ENCODE peak calls at places on chromosomes 12 and 14, in eight cellular contexts. E is GM12892, L is MCF 10A, F is iPS-NIHi11, W is LoVo, M is iris pigment epithelial cell, I is A172, R is Calu3. V is an unnamed sample.

GRCh38 chr12:26341481-26341880 is 146.1 kb downstream of the SSPN start:
- DNase-seq in E (no peak), R (no peak), L (no peak), I (no peak), W (no peak), F (no peak), M (no peak), V (no peak)

GRCh38 chr12:92421042-92421441 is 275.4 kb upstream of the BTG1 start:
- DNase-seq in E (no peak), M (no peak), F (no peak), R (no peak), W (no peak), I (no peak), L (no peak), V (no peak)

GRCh38 chr12:49872781-49873181 is 29.9 kb upstream of the BCDIN3D start:
- DNase-seq in E (no peak), M (peak; percentile 54), R (no peak), F (peak; percentile 1), L (no peak), W (no peak), I (no peak), V (peak; percentile 25)

GRCh38 chr12:124130717-124131670 is 158.0 kb downstream of the ZNF664 start:
- DNase-seq in E (no peak), L (no peak), M (no peak), W (no peak), R (no peak), F (no peak), I (no peak), V (no peak)

GRCh38 chr12:68591716-68592437 is 18.8 kb upstream of the RAP1B start:
- DNase-seq in L (no peak), I (no peak), R (no peak), F (no peak), E (no peak), W (no peak), M (no peak), V (no peak)

GRCh38 chr14:63499701-63500250 is 43.4 kb downstream of the PPP2R5E start:
- DNase-seq in I (no peak), M (peak; percentile 61), L (peak; percentile 52), W (no peak), R (no peak), F (no peak), E (no peak), V (no peak)

GRCh38 chr14:56378474-56378873 is 201.1 kb upstream of the TMEM260 start:
- DNase-seq in M (peak; percentile 86), I (peak; percentile 2), W (no peak), F (no peak), E (no peak), R (no peak), L (peak; percentile 77), V (no peak)

GRCh38 chr12:130127909-130128763 is 34.1 kb upstream of the FZD10 start:
- DNase-seq in R (no peak), F (no peak), E (no peak), L (peak; percentile 78), W (peak; percentile 46), M (no peak), I (no peak), V (peak; percentile 75)

GRCh38 chr14:72701232-72701555 is 192.7 kb downstream of the DPF3 start:
- DNase-seq in F (no peak), E (no peak), L (no peak), R (no peak), M (no peak), I (no peak), W (no peak), V (no peak)

GRCh38 chr12:124817076-124818000 is 46.3 kb downstream of the SCARB1 start:
- DNase-seq in I (no peak), F (no peak), W (no peak), L (no peak), R (no peak), E (no peak), M (no peak), V (no peak)

GRCh38 chr12:104619305-104619704 is 162.6 kb downstream of the CHST11 start:
- DNase-seq in R (no peak), L (no peak), E (no peak), I (no peak), W (no peak), M (no peak), F (no peak), V (no peak)

GRCh38 chr12:460301-461230 is 827 bp downstream of the B4GALNT3 start:
- DNase-seq in W (no peak), I (no peak), L (no peak), R (no peak), E (peak; percentile 52), F (peak; percentile 59), M (no peak), V (peak; percentile 37)

GRCh38 chr14:103867523-103867953 is 20.2 kb upstream of the PPP1R13B start:
- DNase-seq in M (no peak), F (peak; percentile 71), R (no peak), L (peak; percentile 84), W (no peak), I (no peak), E (no peak), V (peak; percentile 78)

GRCh38 chr14:91888641-91889476 is 21.5 kb upstream of the TC2N start:
- DNase-seq in I (peak; percentile 5), F (no peak), R (no peak), W (no peak), M (peak; percentile 26), L (no peak), E (no peak), V (no peak)

GRCh38 chr12:3200032-3200617 is 122.9 kb downstream of the TSPAN9 start:
- DNase-seq in I (no peak), F (peak; percentile 95), E (no peak), M (peak; percentile 59), L (no peak), R (peak; percentile 52), W (no peak), V (peak; percentile 56)

GRCh38 chr14:92578511-92578910 is 64.9 kb downstream of the RIN3 start:
- DNase-seq in L (no peak), E (no peak), F (no peak), R (no peak), I (peak; percentile 75), W (no peak), M (peak; percentile 48), V (peak; percentile 80)

GRCh38 chr12:131865196-131865875 is 29.1 kb upstream of the ULK1 start:
- DNase-seq in R (peak; percentile 70), F (no peak), L (peak; percentile 85), W (peak; percentile 73), E (peak; percentile 2), M (peak; percentile 15), I (peak; percentile 95), V (peak; percentile 90)

GRCh38 chr12:123713398-123714301 is 1.5 kb downstream of the ATP6V0A2 start:
- DNase-seq in R (no peak), W (no peak), L (peak; percentile 14), E (no peak), F (no peak), I (no peak), M (peak; percentile 21), V (no peak)

GRCh38 chr14:68951051-68951797 is 27.9 kb downstream of the ACTN1 start:
- DNase-seq in E (no peak), F (no peak), M (peak; percentile 93), R (peak; percentile 89), W (peak; percentile 92), L (peak; percentile 100), I (peak; percentile 96), V (peak; percentile 97)

GRCh38 chr12:24172031-24172772 is 222.7 kb upstream of the SOX5 start:
- DNase-seq in I (no peak), R (no peak), W (no peak), E (no peak), L (no peak), F (peak; percentile 22), M (no peak), V (peak; percentile 5)

GRCh38 chr12:28172434-28173030 is 17.7 kb upstream of the CCDC91 start:
- DNase-seq in E (no peak), M (peak; percentile 66), R (peak; percentile 43), I (peak; percentile 65), L (peak; percentile 78), W (peak; percentile 68), F (peak; percentile 58), V (peak; percentile 29)